ENCODE peak calls at places on chromosomes 2 and 18, in eight cellular contexts. One of them, this sample, is unnamed.

GRCh38 chr2:128003463-128003862 is 24.4 kb downstream of the SAP130 start:
- DNase-seq in iris pigment epithelial cell: no peak
- DNase-seq in right cardiac atrium: no peak
- DNase-seq in T-helper 9 cell: no peak
- DNase-seq in A549: no peak
- DNase-seq in substantia nigra: no peak
- DNase-seq in SJSA1: no peak
- DNase-seq in AG04450: no peak
- DNase-seq in this sample: no peak

GRCh38 chr2:8403871-8404270 is 278.0 kb upstream of the ID2 start:
- DNase-seq in AG04450: no peak
- DNase-seq in right cardiac atrium: no peak
- DNase-seq in substantia nigra: no peak
- DNase-seq in A549: no peak
- DNase-seq in SJSA1: no peak
- DNase-seq in iris pigment epithelial cell: no peak
- DNase-seq in T-helper 9 cell: no peak
- DNase-seq in this sample: no peak

GRCh38 chr2:42809131-42809875 is 16.9 kb upstream of the HAAO start:
- DNase-seq in iris pigment epithelial cell: no peak
- DNase-seq in right cardiac atrium: no peak
- DNase-seq in T-helper 9 cell: no peak
- DNase-seq in AG04450: no peak
- DNase-seq in SJSA1: no peak
- DNase-seq in substantia nigra: no peak
- DNase-seq in A549: no peak
- DNase-seq in this sample: no peak

GRCh38 chr2:126437016-126437415 is 218.9 kb upstream of the GYPC start:
- DNase-seq in right cardiac atrium: no peak
- DNase-seq in AG04450: no peak
- DNase-seq in iris pigment epithelial cell: no peak
- DNase-seq in substantia nigra: no peak
- DNase-seq in SJSA1: no peak
- DNase-seq in T-helper 9 cell: no peak
- DNase-seq in A549: no peak
- DNase-seq in this sample: no peak

GRCh38 chr2:232484628-232485332 is 2.9 kb downstream of the ECEL1 start:
- DNase-seq in substantia nigra: no peak
- DNase-seq in AG04450: no peak
- DNase-seq in iris pigment epithelial cell: no peak
- DNase-seq in SJSA1: no peak
- DNase-seq in A549: no peak
- DNase-seq in right cardiac atrium: peak
- DNase-seq in T-helper 9 cell: no peak
- DNase-seq in this sample: no peak

GRCh38 chr2:23556929-23557328 is 171.9 kb downstream of the KLHL29 start:
- DNase-seq in right cardiac atrium: no peak
- DNase-seq in substantia nigra: no peak
- DNase-seq in SJSA1: no peak
- DNase-seq in A549: no peak
- DNase-seq in T-helper 9 cell: no peak
- DNase-seq in AG04450: no peak
- DNase-seq in iris pigment epithelial cell: no peak
- DNase-seq in this sample: no peak

GRCh38 chr2:207528980-207529329 is 807 bp upstream of the CREB1 start:
- DNase-seq in SJSA1: peak
- DNase-seq in substantia nigra: no peak
- DNase-seq in T-helper 9 cell: peak
- DNase-seq in A549: peak
- DNase-seq in right cardiac atrium: no peak
- DNase-seq in AG04450: no peak
- DNase-seq in iris pigment epithelial cell: peak
- DNase-seq in this sample: peak

GRCh38 chr18:54973046-54973445 is 13.8 kb upstream of the CCDC68 start:
- DNase-seq in iris pigment epithelial cell: peak
- DNase-seq in right cardiac atrium: no peak
- DNase-seq in AG04450: no peak
- DNase-seq in SJSA1: no peak
- DNase-seq in T-helper 9 cell: no peak
- DNase-seq in substantia nigra: no peak
- DNase-seq in A549: no peak
- DNase-seq in this sample: no peak

GRCh38 chr2:28901841-28902240 is 7.4 kb downstream of the WDR43 start:
- DNase-seq in A549: no peak
- DNase-seq in substantia nigra: no peak
- DNase-seq in AG04450: no peak
- DNase-seq in T-helper 9 cell: no peak
- DNase-seq in iris pigment epithelial cell: no peak
- DNase-seq in right cardiac atrium: no peak
- DNase-seq in SJSA1: no peak
- DNase-seq in this sample: no peak

This sample was measured in T-helper 22 cell.